ENCODE peak calls at places on chromosomes 13 and 19, in six cellular contexts. S is tibial nerve, Q is aorta, W is heart right ventricle, T is fibroblast of lung, C is right lobe of liver. F is an unnamed sample.

GRCh38 chr19:54390942-54391577 is 24.2 kb upstream of the TTYH1 start:
- DNase-seq in C (no peak), Q (no peak), W (peak), S (no peak), T (peak), F (no peak)

GRCh38 chr13:95624020-95624419 is 20.5 kb downstream of the DZIP1 start:
- DNase-seq in W (no peak), S (no peak), Q (no peak), C (no peak), T (peak), F (no peak)

GRCh38 chr19:54209058-54209747 is 8.5 kb downstream of the RPS9 start:
- DNase-seq in S (no peak), W (no peak), C (peak), T (peak), Q (peak), F (peak)

GRCh38 chr19:28705008-28705407 is 507.9 kb downstream of the UQCRFS1 start:
- DNase-seq in Q (no peak), C (no peak), W (no peak), T (peak), S (no peak), F (no peak)

GRCh38 chr19:53907690-53908089 is 1.4 kb upstream of the CACNG7 start:
- DNase-seq in C (no peak), S (no peak), Q (no peak), W (no peak), T (no peak), F (no peak)

GRCh38 chr19:17455711-17456123 is 5.0 kb downstream of the NXNL1 start:
- DNase-seq in Q (no peak), S (no peak), C (no peak), T (no peak), W (no peak), F (no peak)

GRCh38 chr19:1907563-1908363 is 2.6 kb downstream of the ADAT3 start:
- DNase-seq in T (no peak), W (no peak), Q (no peak), C (no peak), S (no peak), F (peak)

GRCh38 chr19:53147645-53148044 is 11.2 kb downstream of the ZNF347 start:
- DNase-seq in Q (no peak), C (no peak), T (no peak), S (no peak), W (no peak), F (no peak)

GRCh38 chr19:12294308-12295158 is at the start of gene ZNF44:
- DNase-seq in S (peak), T (peak), C (peak), Q (peak), W (peak), F (peak)

GRCh38 chr19:17183858-17184271 is 31.3 kb upstream of the USE1 start:
- DNase-seq in S (no peak), C (no peak), Q (no peak), T (no peak), W (no peak), F (no peak)

GRCh38 chr13:47133024-47133445 is 236.2 kb upstream of the HTR2A start:
- DNase-seq in T (peak), W (no peak), Q (no peak), S (no peak), C (no peak), F (no peak)

GRCh38 chr19:51799998-51800848 is 5.3 kb downstream of the FPR3 start:
- DNase-seq in W (peak), C (peak), S (no peak), Q (no peak), T (peak), F (no peak)

GRCh38 chr13:61350351-61350750 is 65.3 kb downstream of the PCDH20 start:
- DNase-seq in T (no peak), S (no peak), W (no peak), Q (no peak), C (no peak), F (no peak)

GRCh38 chr19:40607898-40608621 is 6.9 kb downstream of the LTBP4 start:
- DNase-seq in W (no peak), C (no peak), S (no peak), T (no peak), Q (no peak), F (no peak)

GRCh38 chr19:40607311-40607871 is 6.2 kb downstream of the LTBP4 start:
- DNase-seq in W (no peak), C (no peak), S (no peak), Q (peak), T (no peak), F (no peak)

GRCh38 chr19:40609561-40610395 is 8.6 kb downstream of the LTBP4 start:
- DNase-seq in Q (peak), T (peak), S (peak), W (peak), C (peak), F (no peak)

GRCh38 chr19:40610396-40611064 is 9.4 kb downstream of the LTBP4 start:
- DNase-seq in Q (peak), W (peak), C (peak), S (no peak), T (no peak), F (no peak)

GRCh38 chr19:40608957-40609356 is 7.8 kb downstream of the LTBP4 start:
- DNase-seq in Q (no peak), T (no peak), C (no peak), W (no peak), S (no peak), F (no peak)
- H3K27ac ChIP-seq in Q (no peak), T (no peak), C (no peak), W (peak), S (peak), F (no peak)

GRCh38 chr13:110298566-110299321 is 8.2 kb downstream of the COL4A1 start:
- DNase-seq in Q (peak), S (no peak), T (no peak), C (no peak), W (no peak), F (no peak)

GRCh38 chr13:110297771-110298170 is 9.2 kb downstream of the COL4A1 start:
- DNase-seq in S (no peak), T (no peak), W (no peak), Q (no peak), C (no peak), F (no peak)

GRCh38 chr13:110297011-110297410 is 9.9 kb downstream of the COL4A1 start:
- DNase-seq in S (no peak), W (no peak), Q (no peak), T (no peak), C (no peak), F (no peak)

GRCh38 chr13:110300090-110300815 is 6.7 kb downstream of the COL4A1 start:
- DNase-seq in Q (no peak), W (no peak), S (no peak), T (no peak), C (no peak), F (no peak)

GRCh38 chr13:110298221-110298565 is 8.8 kb downstream of the COL4A1 start:
- DNase-seq in C (no peak), S (no peak), Q (no peak), W (no peak), T (no peak), F (no peak)
- H3K27ac ChIP-seq in C (no peak), S (peak), Q (no peak), W (peak), T (peak), F (no peak)

GRCh38 chr13:110523838-110524237 is 37.7 kb downstream of the RAB20 start:
- DNase-seq in T (no peak), S (no peak), Q (no peak), W (no peak), C (no peak), F (no peak)
- H3K27ac ChIP-seq in T (no peak), S (peak), Q (peak), W (peak), C (peak), F (no peak)

GRCh38 chr19:44571830-44572661 is 41.3 kb upstream of the IGSF23 start:
- DNase-seq in W (no peak), S (no peak), T (no peak), Q (no peak), C (peak), F (no peak)

GRCh38 chr19:44574201-44574950 is 39.0 kb upstream of the IGSF23 start:
- DNase-seq in Q (no peak), C (no peak), T (no peak), W (no peak), S (no peak), F (no peak)

GRCh38 chr19:44573647-44574046 is 39.7 kb upstream of the IGSF23 start:
- DNase-seq in T (no peak), S (no peak), Q (no peak), W (no peak), C (no peak), F (no peak)

GRCh38 chr19:44575116-44575700 is 38.2 kb upstream of the IGSF23 start:
- DNase-seq in T (no peak), S (no peak), C (no peak), Q (no peak), W (no peak), F (no peak)

DNA sequence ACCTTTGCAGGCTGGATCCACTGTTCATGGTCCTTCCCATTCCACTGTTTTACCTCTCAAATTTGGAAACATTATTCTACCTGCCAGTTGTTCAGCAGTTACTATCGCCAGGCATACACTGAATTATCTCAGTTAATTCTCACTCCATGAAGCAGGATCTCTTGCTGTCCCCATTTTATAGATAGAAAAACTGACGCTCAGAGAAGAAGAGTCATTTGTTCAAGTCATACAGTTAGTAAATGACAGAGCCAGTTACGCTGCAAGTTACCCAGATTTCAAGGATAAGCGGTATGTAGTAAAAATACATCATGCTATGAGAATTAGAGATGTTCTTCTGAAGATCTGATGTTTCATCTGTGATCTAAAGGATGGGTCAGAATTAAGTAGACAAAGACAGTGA is 40.2 kb upstream of the IGSF23 start:
- DNase-seq in S (no peak), T (no peak), Q (no peak), C (no peak), W (no peak), F (no peak)
- H3K27ac ChIP-seq in S (no peak), T (no peak), Q (no peak), C (no peak), W (no peak), F (no peak)

DNA sequence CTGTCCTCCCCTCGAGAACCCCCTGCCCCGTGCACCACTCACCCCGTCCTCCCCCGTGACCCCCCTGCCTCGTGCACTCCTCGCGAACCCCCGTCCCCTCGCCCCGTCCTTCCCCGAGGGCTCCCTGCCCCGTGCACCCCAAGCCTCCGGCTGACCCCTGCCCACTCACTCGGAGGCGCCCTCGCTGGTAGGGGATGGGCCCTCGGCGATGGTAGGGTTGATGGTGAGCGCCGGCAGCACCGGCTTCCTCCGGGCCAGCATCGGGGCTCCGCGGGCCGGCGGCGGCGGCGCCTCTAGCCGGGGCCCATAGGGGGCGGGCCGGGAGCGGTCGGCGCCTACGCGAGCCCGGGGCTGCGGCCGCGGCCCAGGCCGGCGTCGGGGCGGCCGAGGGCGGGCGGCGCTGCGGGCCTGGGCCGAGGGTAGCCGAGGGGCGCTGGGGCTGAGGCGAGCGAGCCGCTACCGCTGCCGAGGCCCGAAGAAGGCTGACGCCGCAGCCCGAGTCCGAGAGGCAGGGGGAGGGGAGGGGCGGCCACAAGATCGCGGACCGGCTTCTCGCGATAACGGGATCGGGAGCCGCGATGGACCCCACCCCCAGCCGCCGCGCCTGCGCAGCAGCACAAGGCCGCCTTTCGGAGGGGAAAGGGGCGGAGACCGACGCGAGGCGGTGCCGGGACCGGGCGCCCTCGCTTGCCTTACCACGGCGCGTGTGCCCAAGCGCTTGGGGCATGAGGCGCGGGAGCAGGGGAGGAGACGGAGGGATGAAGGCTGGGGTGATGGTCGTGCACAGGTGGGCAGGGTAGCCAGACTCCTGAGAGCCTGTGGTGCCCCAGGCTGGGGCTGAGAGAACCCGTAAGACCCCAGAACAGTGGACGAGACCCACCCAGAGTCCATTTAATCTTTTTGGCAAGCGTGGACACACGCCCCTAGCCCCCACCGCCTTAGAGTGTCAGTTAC is at the start of gene MAP2K2:
- DNase-seq in Q (peak), S (peak), C (peak), W (peak), T (peak), F (peak)
- H3K27ac ChIP-seq in Q (no peak), S (peak), C (peak), W (peak), T (peak), F (peak)

GRCh38 chr19:13905634-13906524 is at the start of the genes BRME1 and CC2D1A:
- DNase-seq in S (peak), W (peak), C (peak), Q (peak), T (peak), F (peak)

GRCh38 chr19:13909430-13909829 is 3.4 kb downstream of the CC2D1A start:
- DNase-seq in C (peak), T (no peak), Q (no peak), S (no peak), W (no peak), F (no peak)

GRCh38 chr19:13908674-13909073 is 2.7 kb downstream of the CC2D1A start:
- DNase-seq in T (no peak), Q (no peak), C (no peak), S (no peak), W (no peak), F (no peak)

GRCh38 chr19:13906910-13907309 is 909 bp downstream of the CC2D1A start:
- DNase-seq in C (no peak), W (no peak), T (no peak), S (no peak), Q (no peak), F (no peak)

GRCh38 chr19:13906525-13906904 is 514 bp downstream of the CC2D1A start:
- DNase-seq in Q (no peak), W (peak), S (no peak), T (no peak), C (peak), F (no peak)
- H3K27ac ChIP-seq in Q (no peak), W (peak), S (peak), T (no peak), C (peak), F (peak)

GRCh38 chr13:48547663-48548092 is 14.8 kb upstream of the RCBTB2 start:
- DNase-seq in S (no peak), T (no peak), W (no peak), Q (no peak), C (peak), F (no peak)

GRCh38 chr13:48545608-48546007 is 12.7 kb upstream of the RCBTB2 start:
- DNase-seq in S (no peak), Q (no peak), W (no peak), T (no peak), C (no peak), F (no peak)

GRCh38 chr13:48539550-48539949 is 6.7 kb upstream of the RCBTB2 start:
- DNase-seq in S (no peak), T (no peak), W (no peak), Q (no peak), C (no peak), F (no peak)

GRCh38 chr13:48542138-48542537 is 9.3 kb upstream of the RCBTB2 start:
- DNase-seq in W (no peak), T (no peak), S (no peak), Q (no peak), C (no peak), F (no peak)

DNA sequence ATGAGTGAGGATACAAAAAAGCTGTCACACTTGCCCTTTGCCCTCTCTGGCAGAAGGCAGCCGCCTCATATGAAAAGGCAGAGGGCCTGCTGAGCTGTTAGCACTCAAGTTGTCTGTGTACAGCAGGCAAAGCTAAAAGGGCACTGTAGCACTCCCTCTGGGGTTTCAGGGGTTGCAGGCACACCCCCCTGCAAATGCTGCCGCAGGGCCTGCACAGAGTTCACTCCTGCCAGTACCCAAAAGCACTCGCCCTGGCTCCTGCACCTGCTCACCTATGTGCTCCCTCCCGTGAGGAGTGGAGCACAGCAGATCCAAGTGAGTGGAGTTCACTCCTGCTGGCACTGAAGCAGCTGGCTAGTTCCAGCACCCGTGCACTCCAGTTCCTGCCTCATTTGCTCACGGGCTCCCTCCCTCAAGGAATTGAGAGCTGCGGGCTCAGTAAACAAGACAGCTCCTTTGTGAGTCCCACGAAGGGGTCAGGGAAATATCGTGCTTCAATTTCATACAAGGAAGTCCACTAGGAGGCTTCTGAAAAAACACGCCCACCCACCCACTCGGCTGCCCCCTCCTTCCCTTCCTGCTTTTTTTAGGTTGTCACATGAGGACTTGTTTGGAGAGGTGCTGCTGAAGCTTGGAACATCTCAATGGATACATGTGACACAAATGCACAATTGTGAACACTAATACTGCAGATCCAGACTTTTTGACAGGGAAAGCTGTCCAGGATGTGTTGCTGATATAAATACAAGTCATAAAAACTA is 9.9 kb upstream of the RCBTB2 start:
- DNase-seq in C (peak), S (no peak), T (peak), Q (no peak), W (peak), F (peak)
- H3K27ac ChIP-seq in C (peak), S (peak), T (no peak), Q (no peak), W (peak), F (peak)